ENCODE peak calls at places on chromosomes 3 and 15, in six cellular contexts. One of them, this sample, is unnamed.

GRCh38 chr15:89926158-89926557 is 13.4 kb upstream of the ARPIN start:
- DNase-seq in M059J: no peak
- DNase-seq in non-pigmented ciliary epithelial cell: no peak
- DNase-seq in GM13977: no peak
- DNase-seq in fibroblast of mammary gland: peak
- DNase-seq in endodermal cell: no peak
- DNase-seq in this sample: no peak

GRCh38 chr15:40764766-40765136 is 883 bp downstream of the GCHFR start:
- DNase-seq in M059J: no peak
- DNase-seq in non-pigmented ciliary epithelial cell: no peak
- DNase-seq in GM13977: no peak
- DNase-seq in fibroblast of mammary gland: no peak
- DNase-seq in endodermal cell: no peak
- DNase-seq in this sample: no peak

GRCh38 chr3:165466856-165467255 is 270.7 kb upstream of the SLITRK3 start:
- DNase-seq in M059J: no peak
- DNase-seq in non-pigmented ciliary epithelial cell: peak
- DNase-seq in GM13977: no peak
- DNase-seq in fibroblast of mammary gland: peak
- DNase-seq in endodermal cell: no peak
- DNase-seq in this sample: no peak

GRCh38 chr3:186693843-186694242 is 23.3 kb upstream of the KNG1 start:
- DNase-seq in M059J: no peak
- DNase-seq in non-pigmented ciliary epithelial cell: no peak
- DNase-seq in GM13977: no peak
- DNase-seq in fibroblast of mammary gland: no peak
- DNase-seq in endodermal cell: no peak
- DNase-seq in this sample: no peak

GRCh38 chr3:128222771-128223386 is 69.6 kb downstream of the EEFSEC start:
- DNase-seq in M059J: peak
- DNase-seq in non-pigmented ciliary epithelial cell: no peak
- DNase-seq in GM13977: no peak
- DNase-seq in fibroblast of mammary gland: peak
- DNase-seq in endodermal cell: no peak
- DNase-seq in this sample: no peak

GRCh38 chr3:178750639-178751038 is 214.4 kb downstream of the KCNMB2 start:
- DNase-seq in M059J: no peak
- DNase-seq in non-pigmented ciliary epithelial cell: no peak
- DNase-seq in GM13977: no peak
- DNase-seq in fibroblast of mammary gland: no peak
- DNase-seq in endodermal cell: no peak
- DNase-seq in this sample: no peak

GRCh38 chr15:35444557-35445204 is 101.3 kb downstream of the DPH6 start:
- DNase-seq in M059J: peak
- DNase-seq in non-pigmented ciliary epithelial cell: no peak
- DNase-seq in GM13977: peak
- DNase-seq in fibroblast of mammary gland: peak
- DNase-seq in endodermal cell: no peak
- DNase-seq in this sample: peak

GRCh38 chr3:53712817-53713388 is 133.3 kb downstream of the CHDH start:
- DNase-seq in M059J: no peak
- DNase-seq in non-pigmented ciliary epithelial cell: no peak
- DNase-seq in GM13977: peak
- DNase-seq in fibroblast of mammary gland: no peak
- DNase-seq in endodermal cell: peak
- DNase-seq in this sample: no peak

GRCh38 chr3:18681946-18682345 is 256.8 kb upstream of the SATB1 start:
- DNase-seq in M059J: no peak
- DNase-seq in non-pigmented ciliary epithelial cell: no peak
- DNase-seq in GM13977: no peak
- DNase-seq in fibroblast of mammary gland: no peak
- DNase-seq in endodermal cell: no peak
- DNase-seq in this sample: no peak

GRCh38 chr3:189555558-189555881 is 75.7 kb upstream of the TP63 start:
- DNase-seq in M059J: no peak
- DNase-seq in non-pigmented ciliary epithelial cell: no peak
- DNase-seq in GM13977: no peak
- DNase-seq in fibroblast of mammary gland: no peak
- DNase-seq in endodermal cell: no peak
- DNase-seq in this sample: no peak

GRCh38 chr3:131543714-131544113 is 40.9 kb upstream of the MRPL3 start:
- DNase-seq in M059J: peak
- DNase-seq in non-pigmented ciliary epithelial cell: peak
- DNase-seq in GM13977: no peak
- DNase-seq in fibroblast of mammary gland: peak
- DNase-seq in endodermal cell: no peak
- DNase-seq in this sample: peak

GRCh38 chr3:122395582-122395981 is 11.6 kb downstream of the FAM162A start:
- DNase-seq in M059J: no peak
- DNase-seq in non-pigmented ciliary epithelial cell: no peak
- DNase-seq in GM13977: no peak
- DNase-seq in fibroblast of mammary gland: peak
- DNase-seq in endodermal cell: no peak
- DNase-seq in this sample: no peak

GRCh38 chr3:122200681-122201080 is 17.2 kb downstream of the CASR start:
- DNase-seq in M059J: peak
- DNase-seq in non-pigmented ciliary epithelial cell: no peak
- DNase-seq in GM13977: no peak
- DNase-seq in fibroblast of mammary gland: no peak
- DNase-seq in endodermal cell: no peak
- DNase-seq in this sample: no peak

GRCh38 chr15:46177219-46177618 is 542.4 kb downstream of the SQOR start:
- DNase-seq in M059J: no peak
- DNase-seq in non-pigmented ciliary epithelial cell: no peak
- DNase-seq in GM13977: no peak
- DNase-seq in fibroblast of mammary gland: no peak
- DNase-seq in endodermal cell: no peak
- DNase-seq in this sample: no peak

GRCh38 chr15:81957698-81958097 is 88.1 kb downstream of the MEX3B start:
- DNase-seq in M059J: no peak
- DNase-seq in non-pigmented ciliary epithelial cell: no peak
- DNase-seq in GM13977: no peak
- DNase-seq in fibroblast of mammary gland: no peak
- DNase-seq in endodermal cell: no peak
- DNase-seq in this sample: no peak

GRCh38 chr15:22226034-22226790 is 145.9 kb downstream of the OR4M2 start:
- DNase-seq in M059J: no peak
- DNase-seq in non-pigmented ciliary epithelial cell: no peak
- DNase-seq in GM13977: no peak
- DNase-seq in fibroblast of mammary gland: no peak
- DNase-seq in endodermal cell: no peak
- DNase-seq in this sample: no peak

GRCh38 chr3:133962879-133963278 is 66.8 kb downstream of the SLCO2A1 start:
- DNase-seq in M059J: peak
- DNase-seq in non-pigmented ciliary epithelial cell: no peak
- DNase-seq in GM13977: no peak
- DNase-seq in fibroblast of mammary gland: peak
- DNase-seq in endodermal cell: no peak
- DNase-seq in this sample: no peak

GRCh38 chr15:98854496-98854895 is 153.1 kb downstream of the PGPEP1L start:
- DNase-seq in M059J: no peak
- DNase-seq in non-pigmented ciliary epithelial cell: no peak
- DNase-seq in GM13977: no peak
- DNase-seq in fibroblast of mammary gland: no peak
- DNase-seq in endodermal cell: no peak
- DNase-seq in this sample: no peak

This sample was measured in HCT116.